ENCODE peak calls at places on chromosomes 5 and 9, in five cellular contexts. K is H9, T is H1, A is mesenchymal stem cell, G is trophoblast cell. Q is an unnamed sample.

GRCh38 chr5:112878760-112879159 is 17.7 kb downstream of the SRP19 start:
- DNase-seq in T (no peak), A (peak; percentile 27), K (no peak), G (no peak), Q (no peak)

GRCh38 chr9:98251554-98251953 is 3.9 kb downstream of the TBC1D2 start:
- DNase-seq in G (no peak), K (no peak), T (no peak), A (peak; percentile 57), Q (no peak)

GRCh38 chr9:8457050-8457449 is 657.5 kb upstream of the DMAC1 start:
- DNase-seq in G (no peak), K (no peak), A (no peak), T (no peak), Q (no peak)

GRCh38 chr5:11619339-11620028 is 284.8 kb downstream of the CTNND2 start:
- DNase-seq in K (no peak), G (no peak), T (no peak), A (no peak), Q (no peak)

GRCh38 chr5:73797142-73797530 is 171.1 kb downstream of the ARHGEF28 start:
- DNase-seq in G (no peak), A (no peak), K (no peak), T (no peak), Q (no peak)

GRCh38 chr5:20023686-20024085 is 35.7 kb upstream of the CDH18 start:
- DNase-seq in T (no peak), A (no peak), K (no peak), G (no peak), Q (no peak)

GRCh38 chr5:113806250-113806649 is 292.8 kb downstream of the YTHDC2 start:
- DNase-seq in T (no peak), G (peak; percentile 37), A (peak; percentile 57), K (no peak), Q (peak; percentile 23)

GRCh38 chr5:435961-436640 is 6.9 kb upstream of the EXOC3 start:
- DNase-seq in G (no peak), T (no peak), K (peak; percentile 47), A (peak; percentile 49), Q (no peak)

GRCh38 chr5:94174748-94175411 is 433.5 kb upstream of the POU5F2 start:
- DNase-seq in G (no peak), K (no peak), A (peak; percentile 44), T (no peak), Q (no peak)

GRCh38 chr5:69492391-69493234 is at the start of gene OCLN:
- DNase-seq in T (peak; percentile 74), G (peak; percentile 44), K (peak; percentile 94), A (peak; percentile 28), Q (peak; percentile 76)

GRCh38 chr5:65925094-65925600 is 1.2 kb upstream of the ERBIN start:
- DNase-seq in A (peak; percentile 83), G (peak; percentile 65), T (no peak), K (peak; percentile 62), Q (peak; percentile 63)

GRCh38 chr5:180130876-180131740 is 59.5 kb upstream of the RNF130 start:
- DNase-seq in G (no peak), K (no peak), T (no peak), A (no peak), Q (no peak)

GRCh38 chr5:54278031-54278830 is 32.1 kb downstream of the ARL15 start:
- DNase-seq in T (no peak), G (no peak), K (no peak), A (no peak), Q (no peak)

GRCh38 chr5:149830579-149830978 is 100.5 kb downstream of the PPARGC1B start:
- DNase-seq in K (no peak), T (no peak), G (no peak), A (no peak), Q (no peak)

GRCh38 chr5:133842846-133843725 is 125.3 kb downstream of the C5orf15 start:
- DNase-seq in T (no peak), G (no peak), K (no peak), A (no peak), Q (no peak)

GRCh38 chr5:120677481-120677880 is 213.4 kb downstream of the PRR16 start:
- DNase-seq in K (no peak), A (no peak), T (no peak), G (no peak), Q (no peak)
- H2BK12ac ChIP-seq in K (no peak overlapping the region), A (no peak overlapping the region), T (no peak overlapping the region), G (no peak overlapping the region), Q (no peak overlapping the region)

DNA sequence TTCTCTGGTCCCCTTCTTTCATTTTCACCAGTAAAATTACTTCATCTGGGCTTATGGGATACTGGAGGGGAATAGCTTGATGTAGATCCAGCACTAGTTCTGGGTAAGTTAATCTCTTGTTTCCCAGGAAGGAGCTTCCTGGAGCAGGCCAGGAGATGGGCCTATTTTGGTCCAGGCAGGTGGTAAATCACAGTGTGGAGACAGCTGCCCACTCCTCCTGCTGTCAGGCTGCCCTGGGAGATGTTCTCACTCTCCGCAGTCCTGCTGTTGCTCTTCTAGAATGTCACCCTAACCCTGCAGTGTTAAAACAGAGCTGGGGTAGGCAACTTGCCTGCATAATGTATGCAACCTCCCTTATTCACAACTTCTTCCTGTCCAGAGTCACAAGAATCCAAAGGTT is 72.0 kb upstream of the ADRA1B start:
- DNase-seq in K (no peak), G (no peak), A (no peak), T (no peak), Q (no peak)
- H3K14ac ChIP-seq in K (no peak overlapping the region), G (no peak overlapping the region), A (no peak overlapping the region), T (no peak overlapping the region), Q (no peak overlapping the region)

DNA sequence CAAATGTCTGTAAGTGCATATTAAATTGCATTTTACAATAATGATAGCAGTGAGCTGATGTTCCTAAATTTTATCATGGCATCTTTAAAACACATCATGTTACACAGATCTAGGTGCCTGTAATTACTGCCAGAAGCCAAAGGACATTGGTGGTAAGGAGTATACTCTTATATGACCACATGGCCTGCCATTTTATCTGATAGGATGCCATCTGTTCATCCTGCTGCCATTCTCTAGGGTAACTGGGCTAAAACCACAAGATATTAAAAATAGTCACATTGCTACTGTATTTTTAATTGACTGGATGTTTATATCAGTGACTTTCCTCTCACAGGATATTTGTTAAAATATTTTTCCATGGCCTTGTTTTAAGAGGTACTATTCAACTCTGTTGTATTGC is 53.1 kb downstream of the HCN1 start:
- DNase-seq in K (no peak), T (no peak), G (no peak), A (no peak), Q (no peak)
- H2BK12ac ChIP-seq in K (no peak overlapping the region), T (no peak overlapping the region), G (no peak overlapping the region), A (no peak overlapping the region), Q (no peak overlapping the region)

DNA sequence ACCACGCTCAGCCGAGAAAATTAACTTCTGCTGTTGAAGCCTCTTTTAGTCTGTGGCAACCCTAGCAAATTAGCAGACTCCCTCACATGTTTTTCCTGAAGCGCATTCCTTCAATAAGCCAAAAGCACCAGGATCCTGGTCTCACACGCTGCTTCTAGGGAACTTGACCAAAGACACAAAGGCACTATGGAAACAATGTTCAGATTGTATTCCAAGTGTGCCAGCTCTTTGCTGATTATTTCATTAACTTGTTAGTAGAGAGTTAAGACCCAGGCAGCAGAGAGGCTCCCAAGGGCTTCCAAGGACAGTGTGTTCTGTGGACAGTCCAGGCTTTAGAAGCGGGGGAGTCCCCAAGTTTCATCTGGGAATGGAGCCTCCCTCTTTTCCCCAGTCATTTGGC is 94.4 kb upstream of the BASP1 start:
- DNase-seq in K (no peak), G (no peak), A (peak; percentile 35), T (no peak), Q (no peak)
- H3K14ac ChIP-seq in K (no peak overlapping the region), G (no peak overlapping the region), A (no peak overlapping the region), T (no peak overlapping the region), Q (no peak overlapping the region)

GRCh38 chr5:139268364-139269202 is 25.0 kb upstream of the MATR3 start:
- DNase-seq in G (no peak), A (no peak), K (no peak), T (no peak), Q (no peak)
- H2BK12ac ChIP-seq in G (no peak overlapping the region), A (no peak overlapping the region), K (no peak overlapping the region), T (no peak overlapping the region), Q (no peak overlapping the region)

GRCh38 chr9:7369384-7369821 is 430.2 kb downstream of the DMAC1 start:
- DNase-seq in K (no peak), T (no peak), G (no peak), A (peak; percentile 32), Q (no peak)
- H3K14ac ChIP-seq in K (no peak overlapping the region), T (no peak overlapping the region), G (no peak overlapping the region), A (no peak overlapping the region), Q (no peak overlapping the region)

DNA sequence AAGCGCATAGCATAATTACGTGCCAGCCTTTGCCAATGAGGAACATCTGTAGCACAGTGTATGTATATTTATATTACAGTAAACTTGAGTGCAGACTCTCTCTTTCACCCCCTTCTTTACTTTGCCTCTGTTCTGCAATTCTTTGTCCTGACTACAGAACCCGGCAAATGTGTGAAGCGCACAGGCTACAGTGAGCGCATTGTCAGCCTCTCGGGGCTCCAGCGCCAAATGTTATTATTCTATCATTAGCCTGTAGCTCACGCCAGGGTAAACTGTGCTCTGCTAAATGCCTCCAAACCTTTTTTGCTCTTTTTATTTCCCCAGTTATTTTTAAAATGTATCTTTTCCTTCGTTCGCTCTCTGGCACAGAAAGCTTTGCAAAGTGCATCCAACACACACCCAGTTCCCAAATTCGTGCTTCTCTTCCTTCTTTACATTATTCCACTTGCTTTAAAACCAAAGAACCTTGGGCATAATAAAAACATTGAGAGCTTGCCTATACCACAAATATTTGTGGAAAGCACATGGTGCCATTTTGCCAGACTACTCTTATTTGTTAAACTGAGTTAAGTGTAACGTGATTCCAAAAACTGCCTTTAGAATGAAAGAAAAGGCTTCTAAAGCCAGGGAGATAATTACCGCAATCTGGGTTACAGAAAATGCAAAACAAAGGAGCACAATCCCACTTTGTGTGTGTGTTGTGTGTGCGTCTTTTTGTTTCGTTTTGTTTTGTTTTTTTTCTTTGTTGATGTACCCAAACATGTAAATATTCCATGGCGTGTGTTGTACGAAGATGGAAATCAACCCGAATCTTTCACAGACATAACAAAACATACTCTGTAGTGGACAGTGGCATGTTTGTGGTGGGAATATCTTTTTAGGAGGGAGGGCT is 164.1 kb upstream of the MPDZ start:
- DNase-seq in A (no peak), K (no peak), T (no peak), G (no peak), Q (no peak)
- H2BK12ac ChIP-seq in A (no peak overlapping the region), K (no peak overlapping the region), T (no peak overlapping the region), G (no peak overlapping the region), Q (no peak overlapping the region)

GRCh38 chr9:37621299-37621934 is 29.0 kb upstream of the TOMM5 start:
- DNase-seq in T (no peak), A (no peak), G (no peak), K (no peak), Q (no peak)

GRCh38 chr9:37617837-37618236 is 25.4 kb upstream of the TOMM5 start:
- DNase-seq in A (no peak), G (no peak), K (no peak), T (no peak), Q (peak; percentile 74)

GRCh38 chr9:37620386-37620785 is 28.0 kb upstream of the TOMM5 start:
- DNase-seq in A (no peak), K (no peak), T (no peak), G (no peak), Q (no peak)

GRCh38 chr9:37618817-37619216 is 26.4 kb upstream of the TOMM5 start:
- DNase-seq in T (no peak), A (peak; percentile 28), G (no peak), K (no peak), Q (no peak)

GRCh38 chr9:37619806-37620205 is 27.4 kb upstream of the TOMM5 start:
- DNase-seq in A (no peak), T (no peak), G (no peak), K (no peak), Q (no peak)
- H3K14ac ChIP-seq in A (no peak overlapping the region), T (no peak overlapping the region), G (no peak overlapping the region), K (no peak overlapping the region), Q (no peak overlapping the region)